ENCODE peak calls at places on chromosomes 5 and 9, in ten cellular contexts. U is NCI-H1436, X is bronchial epithelial cell, J is HFF-Myc, P is COR-L47, G is kidney glomerular epithelial cell, R is mesothelial cell of epicardium, N is GM12864, K is anterior cingulate cortex, L is GM12891. S is an unnamed sample.

GRCh38 chr9:116100711-116101111 is 52.9 kb upstream of the PAPPA start:
- DNase-seq in U (no peak), X (peak), J (no peak), P (no peak), G (no peak), R (no peak), N (no peak), K (no peak), L (no peak), S (no peak)

GRCh38 chr9:14251146-14252071 is 62.5 kb downstream of the NFIB start:
- DNase-seq in U (no peak), X (peak), J (no peak), P (peak), G (peak), R (no peak), N (no peak), K (peak), L (no peak), S (peak)

GRCh38 chr5:20678814-20679298 is 690.9 kb upstream of the CDH18 start:
- DNase-seq in U (no peak), X (peak), J (no peak), P (no peak), G (peak), R (no peak), N (no peak), K (no peak), L (no peak), S (no peak)

GRCh38 chr9:110329676-110330235 is 7.9 kb downstream of the TXNDC8 start:
- DNase-seq in U (no peak), X (peak), J (no peak), P (no peak), G (no peak), R (no peak), N (no peak), K (no peak), L (no peak), S (no peak)

GRCh38 chr5:97764700-97765099 is 581.7 kb upstream of the RIOK2 start:
- DNase-seq in U (no peak), X (peak), J (peak), P (no peak), G (no peak), R (no peak), N (no peak), K (no peak), L (no peak), S (no peak)

GRCh38 chr9:133991211-133991921 is 758 bp downstream of the VAV2 start:
- DNase-seq in U (no peak), X (no peak), J (no peak), P (no peak), G (no peak), R (no peak), N (no peak), K (no peak), L (no peak), S (no peak)

GRCh38 chr5:180172447-180173197 is 36.4 kb downstream of the RASGEF1C start:
- DNase-seq in U (no peak), X (no peak), J (no peak), P (peak), G (no peak), R (peak), N (no peak), K (no peak), L (no peak), S (peak)

GRCh38 chr9:130446111-130446861 is 1.5 kb downstream of the ASS1 start:
- DNase-seq in U (no peak), X (peak), J (peak), P (no peak), G (peak), R (no peak), N (no peak), K (peak), L (no peak), S (no peak)

GRCh38 chr9:89746385-89747116 is 141.7 kb downstream of the GADD45G start:
- DNase-seq in U (no peak), X (no peak), J (no peak), P (no peak), G (no peak), R (no peak), N (no peak), K (no peak), L (no peak), S (no peak)

GRCh38 chr5:118533166-118533565 is 455.2 kb downstream of the DTWD2 start:
- DNase-seq in U (no peak), X (no peak), J (no peak), P (no peak), G (no peak), R (no peak), N (no peak), K (no peak), L (no peak), S (no peak)